ENCODE peak calls at places on chromosomes 12 and 14, in four cellular contexts. One of them, this sample, is unnamed.

GRCh38 chr12:94427520-94428381 is 31.9 kb downstream of the CEP83 start:
- DNase-seq in GM12878: peak
- DNase-seq in H1: no peak
- DNase-seq in HepG2: no peak
- DNase-seq in this sample: no peak

GRCh38 chr12:75960954-75961661 is 70.5 kb downstream of the PHLDA1 start:
- DNase-seq in GM12878: no peak
- DNase-seq in HepG2: no peak
- DNase-seq in H1: no peak
- DNase-seq in this sample: no peak

GRCh38 chr12:19390208-19390607 is 49.1 kb upstream of the AEBP2 start:
- DNase-seq in H1: no peak
- DNase-seq in GM12878: no peak
- DNase-seq in HepG2: no peak
- DNase-seq in this sample: no peak

GRCh38 chr12:79535751-79536150 is 155.0 kb downstream of the PAWR start:
- DNase-seq in GM12878: no peak
- DNase-seq in H1: no peak
- DNase-seq in HepG2: no peak
- DNase-seq in this sample: no peak

GRCh38 chr14:37122288-37122687 is 50.1 kb downstream of the SLC25A21 start:
- DNase-seq in HepG2: peak
- DNase-seq in H1: no peak
- DNase-seq in GM12878: no peak
- DNase-seq in this sample: no peak

GRCh38 chr12:27506645-27507189 is 17.3 kb upstream of the PPFIBP1 start:
- DNase-seq in H1: no peak
- DNase-seq in HepG2: no peak
- DNase-seq in GM12878: no peak
- DNase-seq in this sample: no peak

GRCh38 chr14:39467889-39468524 is 35.8 kb upstream of the FBXO33 start:
- DNase-seq in HepG2: peak
- DNase-seq in H1: peak
- DNase-seq in GM12878: no peak
- DNase-seq in this sample: no peak

GRCh38 chr12:99455350-99456037 is 192.1 kb upstream of the GARIN6 start:
- DNase-seq in HepG2: no peak
- DNase-seq in GM12878: no peak
- DNase-seq in H1: no peak
- DNase-seq in this sample: peak

GRCh38 chr14:101734241-101734847 is 27.2 kb upstream of the PPP2R5C start:
- DNase-seq in H1: no peak
- DNase-seq in HepG2: no peak
- DNase-seq in GM12878: no peak
- DNase-seq in this sample: no peak

GRCh38 chr14:101731187-101732080 is 30.1 kb upstream of the PPP2R5C start:
- DNase-seq in GM12878: peak
- DNase-seq in H1: no peak
- DNase-seq in HepG2: peak
- DNase-seq in this sample: no peak

GRCh38 chr14:101735453-101735852 is 26.1 kb upstream of the PPP2R5C start:
- DNase-seq in GM12878: no peak
- DNase-seq in H1: no peak
- DNase-seq in HepG2: no peak
- DNase-seq in this sample: no peak

GRCh38 chr14:101732128-101732527 is 29.4 kb upstream of the PPP2R5C start:
- DNase-seq in HepG2: no peak
- DNase-seq in GM12878: no peak
- DNase-seq in H1: no peak
- DNase-seq in this sample: no peak

GRCh38 chr14:101733211-101733610 is 28.3 kb upstream of the PPP2R5C start:
- DNase-seq in H1: no peak
- DNase-seq in GM12878: no peak
- DNase-seq in HepG2: no peak
- DNase-seq in this sample: no peak
- TF ChIP-seq ZNF274 in H1: no peak
- TF ChIP-seq ZNF274 in GM12878: no peak
- TF ChIP-seq ZNF274 in HepG2: no peak
- TF ChIP-seq ZNF274 in this sample: no peak

DNA sequence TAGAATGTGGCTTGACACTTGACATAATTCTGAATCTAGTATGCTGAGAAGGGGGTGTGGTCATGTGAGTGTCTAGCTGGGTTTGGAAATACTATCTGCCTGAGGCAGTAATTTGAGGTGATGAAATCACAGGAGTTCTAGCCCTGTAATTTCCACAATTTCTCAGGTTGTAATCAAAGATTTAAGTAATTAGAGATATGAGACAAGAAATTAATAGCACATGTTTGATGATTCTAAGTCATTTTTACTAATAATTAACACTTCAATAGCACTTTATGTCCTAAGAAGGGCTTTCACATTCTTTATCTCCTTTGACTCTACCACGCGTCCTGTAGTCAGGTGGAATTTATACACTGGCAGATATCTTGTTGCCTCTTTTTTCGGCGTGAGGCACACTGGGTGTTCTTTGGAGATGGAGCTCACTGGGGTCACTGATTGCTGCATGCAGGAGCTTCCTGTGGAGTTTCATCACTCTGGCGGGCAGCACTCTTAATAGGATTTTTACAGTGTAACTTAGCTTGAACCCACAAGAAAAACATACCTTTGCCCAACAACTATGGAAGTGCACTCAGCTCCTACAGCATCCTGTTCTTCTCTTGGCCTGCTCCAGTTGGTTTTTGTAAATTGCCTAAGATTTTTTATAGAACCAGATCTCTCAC is 3.3 kb upstream of the AMIGO2 start:
- DNase-seq in GM12878: no peak
- DNase-seq in HepG2: no peak
- DNase-seq in H1: no peak
- DNase-seq in this sample: no peak
- H3K9ac ChIP-seq in GM12878: no peak
- H3K9ac ChIP-seq in HepG2: no peak
- H3K9ac ChIP-seq in H1: no peak
- H3K9ac ChIP-seq in this sample: no peak

GRCh38 chr12:54222609-54223008 is 33.8 kb upstream of the SMUG1 start:
- DNase-seq in GM12878: no peak
- DNase-seq in HepG2: no peak
- DNase-seq in H1: no peak
- DNase-seq in this sample: no peak

GRCh38 chr12:54220092-54220557 is 31.3 kb upstream of the SMUG1 start:
- DNase-seq in H1: peak
- DNase-seq in GM12878: no peak
- DNase-seq in HepG2: peak
- DNase-seq in this sample: peak

GRCh38 chr12:54220567-54220966 is 31.8 kb upstream of the SMUG1 start:
- DNase-seq in GM12878: no peak
- DNase-seq in H1: no peak
- DNase-seq in HepG2: no peak
- DNase-seq in this sample: no peak

GRCh38 chr12:54217774-54218221 is 29.0 kb upstream of the SMUG1 start:
- DNase-seq in H1: peak
- DNase-seq in HepG2: no peak
- DNase-seq in GM12878: no peak
- DNase-seq in this sample: no peak

DNA sequence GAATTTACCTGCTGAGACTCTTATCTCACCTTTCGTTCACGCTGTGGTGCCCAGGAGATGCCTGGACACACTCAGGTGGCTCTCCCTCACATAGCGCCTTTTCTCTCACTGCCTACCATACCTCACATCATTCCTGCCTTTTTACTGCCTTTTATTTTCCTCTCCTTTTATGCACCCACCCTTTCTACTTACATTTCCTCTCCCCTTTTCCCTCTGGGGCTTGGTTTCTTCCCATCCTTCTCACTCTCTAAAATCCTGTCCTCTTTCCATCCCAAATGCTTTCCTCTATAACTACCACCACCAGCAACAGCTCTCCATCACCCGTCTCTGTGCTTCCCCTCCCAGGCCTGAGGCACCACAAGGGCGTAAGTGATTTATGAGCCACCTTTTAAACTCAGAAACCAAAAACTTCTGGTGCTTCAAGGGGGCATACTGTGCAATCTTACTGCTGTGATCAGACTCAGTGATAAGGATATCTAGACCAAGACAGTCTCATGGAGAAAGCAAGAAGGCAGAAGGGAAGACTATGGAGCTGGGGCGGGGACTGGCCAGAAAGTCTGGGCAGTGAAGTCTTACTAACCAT is 32.7 kb upstream of the SMUG1 start:
- DNase-seq in GM12878: no peak
- DNase-seq in HepG2: no peak
- DNase-seq in H1: no peak
- DNase-seq in this sample: no peak
- TF ChIP-seq SUZ12 in GM12878: no peak
- TF ChIP-seq SUZ12 in HepG2: no peak
- TF ChIP-seq SUZ12 in H1: no peak
- TF ChIP-seq SUZ12 in this sample: no peak

DNA sequence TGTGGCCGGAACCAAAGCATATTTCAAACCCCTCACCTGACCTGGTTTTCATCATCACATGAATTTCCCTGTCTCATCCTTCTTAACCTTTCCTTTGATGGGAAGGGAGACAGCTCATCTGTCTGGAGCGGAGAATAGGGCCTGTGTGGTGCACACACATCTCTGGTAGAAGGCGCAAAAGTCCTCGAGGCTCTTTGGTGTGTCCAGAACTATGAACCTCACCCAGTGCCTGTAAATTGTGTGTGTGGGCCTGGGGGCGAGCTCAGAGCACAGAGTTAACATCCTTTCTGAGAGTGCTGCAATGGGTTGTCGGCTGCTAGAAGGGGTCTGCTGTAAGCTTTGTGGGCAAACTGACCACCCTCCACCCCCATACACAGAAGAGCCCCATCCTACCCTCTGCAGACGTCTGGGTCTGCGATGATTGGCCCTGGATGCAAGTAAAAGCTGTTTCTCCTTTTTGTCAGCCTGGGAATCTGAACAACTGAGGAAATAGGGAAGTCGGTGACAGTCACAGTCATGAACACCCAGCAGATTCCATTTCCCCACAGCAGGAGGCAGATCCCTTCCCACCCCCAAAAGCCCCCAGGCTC is 654 bp downstream of the GALNT6 start:
- DNase-seq in GM12878: no peak
- DNase-seq in H1: no peak
- DNase-seq in HepG2: no peak
- DNase-seq in this sample: no peak
- TF ChIP-seq ZNF274 in GM12878: no peak
- TF ChIP-seq ZNF274 in H1: no peak
- TF ChIP-seq ZNF274 in HepG2: no peak
- TF ChIP-seq ZNF274 in this sample: no peak

DNA sequence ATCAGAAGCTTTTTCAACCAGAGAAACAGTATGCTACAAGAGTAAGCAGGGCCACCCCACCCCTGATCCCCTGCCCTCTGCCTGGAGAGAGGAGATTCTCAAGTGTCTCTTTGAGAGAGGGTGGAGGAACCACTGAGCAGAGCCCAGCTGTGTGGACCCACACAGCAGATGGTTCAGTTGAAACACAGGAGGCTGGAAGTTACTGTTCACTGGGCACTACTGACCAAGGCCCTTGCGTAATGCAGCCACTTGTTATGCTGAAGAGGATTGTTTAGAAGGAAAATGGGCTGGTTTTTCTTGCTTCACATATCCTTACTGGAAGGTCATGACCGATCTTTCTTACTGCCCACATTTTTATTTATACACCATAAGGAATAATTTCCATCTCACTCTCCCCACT is 375.0 kb upstream of the DDHD1 start:
- DNase-seq in HepG2: no peak
- DNase-seq in GM12878: no peak
- DNase-seq in H1: no peak
- DNase-seq in this sample: no peak
- H3K9ac ChIP-seq in HepG2: no peak
- H3K9ac ChIP-seq in GM12878: no peak
- H3K9ac ChIP-seq in H1: no peak
- H3K9ac ChIP-seq in this sample: no peak

DNA sequence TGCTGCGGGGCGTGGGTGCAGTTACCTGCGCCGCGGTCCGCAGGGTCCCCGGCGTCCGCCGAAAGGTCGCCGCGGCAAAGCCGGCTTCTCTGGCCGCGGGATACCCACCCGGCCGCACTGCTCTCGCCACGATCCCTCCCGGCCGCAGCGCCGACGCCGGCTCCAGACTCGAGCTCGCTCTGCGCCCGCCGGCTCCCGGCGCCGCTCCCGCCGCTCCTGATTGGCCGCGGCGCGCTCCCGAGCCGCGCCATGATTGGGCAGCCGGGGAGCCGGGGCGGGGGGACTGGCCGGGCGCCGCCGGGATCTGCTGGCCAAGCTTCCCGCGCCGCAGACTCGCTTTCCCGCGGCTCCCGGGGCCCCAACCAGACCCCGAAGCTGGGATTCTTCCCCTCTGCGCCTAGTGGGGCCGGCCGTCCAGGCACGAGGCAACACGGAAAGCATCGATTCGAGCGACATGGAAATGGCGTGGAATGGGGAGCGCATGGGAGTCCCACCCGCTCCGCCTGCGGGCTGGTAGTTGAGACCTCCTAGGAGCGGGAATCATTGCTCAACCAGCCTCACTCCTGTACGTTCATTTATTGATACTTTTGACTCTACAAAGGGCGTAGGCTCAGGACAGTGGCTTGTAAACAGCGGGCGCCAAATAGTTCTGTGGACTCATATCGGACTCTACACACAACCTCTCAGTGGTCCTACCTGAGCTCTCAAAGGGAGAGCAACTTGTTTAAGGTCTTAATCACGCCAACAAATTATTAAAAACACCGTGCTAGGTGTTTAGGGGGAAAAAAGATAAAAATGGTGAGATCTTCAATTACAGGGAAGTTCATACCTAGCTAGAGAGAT is 36.4 kb upstream of the STON2 start:
- DNase-seq in H1: peak
- DNase-seq in HepG2: peak
- DNase-seq in GM12878: no peak
- DNase-seq in this sample: peak
- TF ChIP-seq SUZ12 in H1: no peak
- TF ChIP-seq SUZ12 in HepG2: no peak
- TF ChIP-seq SUZ12 in GM12878: peak
- TF ChIP-seq SUZ12 in this sample: no peak

This sample was measured in NT2/D1.